ENCODE peak calls at places on chromosome 5, in five cellular contexts. One of them, this sample, is unnamed.

GRCh38 chr5:156330141-156330870 is 3.3 kb downstream of the SGCD start:
- DNase-seq in effector memory CD8-positive, alpha-beta T cell: no peak
- DNase-seq in stimulated activated CD8-positive, alpha-beta memory T cell treated with anti-CD3 and anti-CD28 coated beads, Interleukin-7, amount 100 ng/mL, for 1 hour: no peak
- DNase-seq in SJCRH30: no peak
- DNase-seq in D721Med: no peak
- DNase-seq in this sample: no peak

GRCh38 chr5:36238896-36239295 is 2.8 kb downstream of the NADK2 start:
- DNase-seq in SJCRH30: no peak
- DNase-seq in stimulated activated CD8-positive, alpha-beta memory T cell treated with anti-CD3 and anti-CD28 coated beads, Interleukin-7, amount 100 ng/mL, for 1 hour: no peak
- DNase-seq in D721Med: no peak
- DNase-seq in effector memory CD8-positive, alpha-beta T cell: no peak
- DNase-seq in this sample: no peak

GRCh38 chr5:164002653-164003052 is 497.2 kb downstream of the MAT2B start:
- DNase-seq in D721Med: no peak
- DNase-seq in SJCRH30: no peak
- DNase-seq in effector memory CD8-positive, alpha-beta T cell: no peak
- DNase-seq in stimulated activated CD8-positive, alpha-beta memory T cell treated with anti-CD3 and anti-CD28 coated beads, Interleukin-7, amount 100 ng/mL, for 1 hour: no peak
- DNase-seq in this sample: no peak

GRCh38 chr5:172999351-172999973 is 15.9 kb downstream of the ATP6V0E1 start:
- DNase-seq in stimulated activated CD8-positive, alpha-beta memory T cell treated with anti-CD3 and anti-CD28 coated beads, Interleukin-7, amount 100 ng/mL, for 1 hour: no peak
- DNase-seq in effector memory CD8-positive, alpha-beta T cell: no peak
- DNase-seq in SJCRH30: no peak
- DNase-seq in D721Med: no peak
- DNase-seq in this sample: no peak

GRCh38 chr5:79793304-79793703 is 103.7 kb downstream of the CMYA5 start:
- DNase-seq in D721Med: no peak
- DNase-seq in SJCRH30: no peak
- DNase-seq in stimulated activated CD8-positive, alpha-beta memory T cell treated with anti-CD3 and anti-CD28 coated beads, Interleukin-7, amount 100 ng/mL, for 1 hour: no peak
- DNase-seq in effector memory CD8-positive, alpha-beta T cell: no peak
- DNase-seq in this sample: no peak

GRCh38 chr5:14872070-14872989 is 752 bp upstream of the ANKH start:
- DNase-seq in effector memory CD8-positive, alpha-beta T cell: peak
- DNase-seq in D721Med: no peak
- DNase-seq in SJCRH30: peak
- DNase-seq in stimulated activated CD8-positive, alpha-beta memory T cell treated with anti-CD3 and anti-CD28 coated beads, Interleukin-7, amount 100 ng/mL, for 1 hour: no peak
- DNase-seq in this sample: peak

GRCh38 chr5:1310118-1310517 is 15.2 kb upstream of the TERT start:
- DNase-seq in stimulated activated CD8-positive, alpha-beta memory T cell treated with anti-CD3 and anti-CD28 coated beads, Interleukin-7, amount 100 ng/mL, for 1 hour: no peak
- DNase-seq in SJCRH30: no peak
- DNase-seq in effector memory CD8-positive, alpha-beta T cell: no peak
- DNase-seq in D721Med: no peak
- DNase-seq in this sample: no peak

GRCh38 chr5:168366124-168366523 is 74.7 kb downstream of the WWC1 start:
- DNase-seq in effector memory CD8-positive, alpha-beta T cell: no peak
- DNase-seq in SJCRH30: no peak
- DNase-seq in stimulated activated CD8-positive, alpha-beta memory T cell treated with anti-CD3 and anti-CD28 coated beads, Interleukin-7, amount 100 ng/mL, for 1 hour: no peak
- DNase-seq in D721Med: no peak
- DNase-seq in this sample: no peak

GRCh38 chr5:173327084-173327947 is 898 bp downstream of the STC2 start:
- DNase-seq in SJCRH30: peak
- DNase-seq in D721Med: no peak
- DNase-seq in stimulated activated CD8-positive, alpha-beta memory T cell treated with anti-CD3 and anti-CD28 coated beads, Interleukin-7, amount 100 ng/mL, for 1 hour: no peak
- DNase-seq in effector memory CD8-positive, alpha-beta T cell: no peak
- DNase-seq in this sample: no peak

GRCh38 chr5:72328172-72328571 is 8.0 kb downstream of the PTCD2 start:
- DNase-seq in D721Med: no peak
- DNase-seq in effector memory CD8-positive, alpha-beta T cell: no peak
- DNase-seq in stimulated activated CD8-positive, alpha-beta memory T cell treated with anti-CD3 and anti-CD28 coated beads, Interleukin-7, amount 100 ng/mL, for 1 hour: no peak
- DNase-seq in SJCRH30: no peak
- DNase-seq in this sample: no peak

GRCh38 chr5:139655727-139656271 is 7.7 kb downstream of the CXXC5 start:
- DNase-seq in D721Med: no peak
- DNase-seq in SJCRH30: peak
- DNase-seq in stimulated activated CD8-positive, alpha-beta memory T cell treated with anti-CD3 and anti-CD28 coated beads, Interleukin-7, amount 100 ng/mL, for 1 hour: no peak
- DNase-seq in effector memory CD8-positive, alpha-beta T cell: no peak
- DNase-seq in this sample: no peak

GRCh38 chr5:144042157-144042556 is 128.3 kb downstream of the YIPF5 start:
- DNase-seq in effector memory CD8-positive, alpha-beta T cell: no peak
- DNase-seq in D721Med: no peak
- DNase-seq in SJCRH30: no peak
- DNase-seq in stimulated activated CD8-positive, alpha-beta memory T cell treated with anti-CD3 and anti-CD28 coated beads, Interleukin-7, amount 100 ng/mL, for 1 hour: no peak
- DNase-seq in this sample: no peak

GRCh38 chr5:135230326-135230925 is 168.6 kb downstream of the MACROH2A1 start:
- DNase-seq in SJCRH30: no peak
- DNase-seq in effector memory CD8-positive, alpha-beta T cell: no peak
- DNase-seq in D721Med: no peak
- DNase-seq in stimulated activated CD8-positive, alpha-beta memory T cell treated with anti-CD3 and anti-CD28 coated beads, Interleukin-7, amount 100 ng/mL, for 1 hour: no peak
- DNase-seq in this sample: no peak

GRCh38 chr5:178392998-178393397 is 160.4 kb upstream of the PHYKPL start:
- DNase-seq in stimulated activated CD8-positive, alpha-beta memory T cell treated with anti-CD3 and anti-CD28 coated beads, Interleukin-7, amount 100 ng/mL, for 1 hour: no peak
- DNase-seq in SJCRH30: no peak
- DNase-seq in effector memory CD8-positive, alpha-beta T cell: no peak
- DNase-seq in D721Med: no peak
- DNase-seq in this sample: no peak

GRCh38 chr5:124995451-124995850 is 249.0 kb upstream of the ZNF608 start:
- DNase-seq in SJCRH30: no peak
- DNase-seq in stimulated activated CD8-positive, alpha-beta memory T cell treated with anti-CD3 and anti-CD28 coated beads, Interleukin-7, amount 100 ng/mL, for 1 hour: no peak
- DNase-seq in D721Med: no peak
- DNase-seq in effector memory CD8-positive, alpha-beta T cell: no peak
- DNase-seq in this sample: no peak

GRCh38 chr5:179128976-179129375 is 68.8 kb downstream of the ZNF354C start:
- DNase-seq in stimulated activated CD8-positive, alpha-beta memory T cell treated with anti-CD3 and anti-CD28 coated beads, Interleukin-7, amount 100 ng/mL, for 1 hour: no peak
- DNase-seq in D721Med: no peak
- DNase-seq in SJCRH30: no peak
- DNase-seq in effector memory CD8-positive, alpha-beta T cell: no peak
- DNase-seq in this sample: no peak

GRCh38 chr5:132675936-132676689 is 2.3 kb downstream of the IL4 start:
- DNase-seq in SJCRH30: no peak
- DNase-seq in effector memory CD8-positive, alpha-beta T cell: no peak
- DNase-seq in stimulated activated CD8-positive, alpha-beta memory T cell treated with anti-CD3 and anti-CD28 coated beads, Interleukin-7, amount 100 ng/mL, for 1 hour: no peak
- DNase-seq in D721Med: no peak
- DNase-seq in this sample: no peak

GRCh38 chr5:29845206-29845605 is 1348.3 kb upstream of the CDH6 start:
- DNase-seq in effector memory CD8-positive, alpha-beta T cell: no peak
- DNase-seq in stimulated activated CD8-positive, alpha-beta memory T cell treated with anti-CD3 and anti-CD28 coated beads, Interleukin-7, amount 100 ng/mL, for 1 hour: no peak
- DNase-seq in D721Med: no peak
- DNase-seq in SJCRH30: no peak
- DNase-seq in this sample: no peak

GRCh38 chr5:72125931-72126620 is 18.8 kb downstream of the MAP1B start:
- DNase-seq in SJCRH30: peak
- DNase-seq in stimulated activated CD8-positive, alpha-beta memory T cell treated with anti-CD3 and anti-CD28 coated beads, Interleukin-7, amount 100 ng/mL, for 1 hour: no peak
- DNase-seq in effector memory CD8-positive, alpha-beta T cell: no peak
- DNase-seq in D721Med: no peak
- DNase-seq in this sample: no peak

GRCh38 chr5:151553130-151553670 is 37.9 kb downstream of the FAT2 start:
- DNase-seq in stimulated activated CD8-positive, alpha-beta memory T cell treated with anti-CD3 and anti-CD28 coated beads, Interleukin-7, amount 100 ng/mL, for 1 hour: no peak
- DNase-seq in D721Med: no peak
- DNase-seq in effector memory CD8-positive, alpha-beta T cell: no peak
- DNase-seq in SJCRH30: no peak
- DNase-seq in this sample: no peak

GRCh38 chr5:88746438-88746882 is 136.5 kb downstream of the MEF2C start:
- DNase-seq in effector memory CD8-positive, alpha-beta T cell: no peak
- DNase-seq in SJCRH30: peak
- DNase-seq in stimulated activated CD8-positive, alpha-beta memory T cell treated with anti-CD3 and anti-CD28 coated beads, Interleukin-7, amount 100 ng/mL, for 1 hour: no peak
- DNase-seq in D721Med: no peak
- DNase-seq in this sample: no peak

GRCh38 chr5:586751-587285 is 25.3 kb upstream of the CEP72 start:
- DNase-seq in D721Med: no peak
- DNase-seq in stimulated activated CD8-positive, alpha-beta memory T cell treated with anti-CD3 and anti-CD28 coated beads, Interleukin-7, amount 100 ng/mL, for 1 hour: no peak
- DNase-seq in SJCRH30: no peak
- DNase-seq in effector memory CD8-positive, alpha-beta T cell: no peak
- DNase-seq in this sample: no peak

GRCh38 chr5:74762599-74762998 is 4.3 kb downstream of the GFM2 start:
- DNase-seq in D721Med: no peak
- DNase-seq in effector memory CD8-positive, alpha-beta T cell: no peak
- DNase-seq in SJCRH30: peak
- DNase-seq in stimulated activated CD8-positive, alpha-beta memory T cell treated with anti-CD3 and anti-CD28 coated beads, Interleukin-7, amount 100 ng/mL, for 1 hour: no peak
- DNase-seq in this sample: no peak

GRCh38 chr5:154653418-154653763 is 101.8 kb upstream of the LARP1 start:
- DNase-seq in effector memory CD8-positive, alpha-beta T cell: no peak
- DNase-seq in stimulated activated CD8-positive, alpha-beta memory T cell treated with anti-CD3 and anti-CD28 coated beads, Interleukin-7, amount 100 ng/mL, for 1 hour: no peak
- DNase-seq in D721Med: no peak
- DNase-seq in SJCRH30: no peak
- DNase-seq in this sample: no peak

GRCh38 chr5:106699198-106699597 is 971.5 kb downstream of the EFNA5 start:
- DNase-seq in effector memory CD8-positive, alpha-beta T cell: no peak
- DNase-seq in SJCRH30: peak
- DNase-seq in D721Med: no peak
- DNase-seq in stimulated activated CD8-positive, alpha-beta memory T cell treated with anti-CD3 and anti-CD28 coated beads, Interleukin-7, amount 100 ng/mL, for 1 hour: no peak
- DNase-seq in this sample: no peak

GRCh38 chr5:148540636-148541035 is 113.7 kb downstream of the HTR4 start:
- DNase-seq in SJCRH30: no peak
- DNase-seq in stimulated activated CD8-positive, alpha-beta memory T cell treated with anti-CD3 and anti-CD28 coated beads, Interleukin-7, amount 100 ng/mL, for 1 hour: no peak
- DNase-seq in D721Med: no peak
- DNase-seq in effector memory CD8-positive, alpha-beta T cell: no peak
- DNase-seq in this sample: no peak

GRCh38 chr5:130116431-130116830 is 212.2 kb downstream of the CHSY3 start:
- DNase-seq in D721Med: no peak
- DNase-seq in effector memory CD8-positive, alpha-beta T cell: no peak
- DNase-seq in SJCRH30: no peak
- DNase-seq in stimulated activated CD8-positive, alpha-beta memory T cell treated with anti-CD3 and anti-CD28 coated beads, Interleukin-7, amount 100 ng/mL, for 1 hour: no peak
- DNase-seq in this sample: no peak

GRCh38 chr5:34474573-34475021 is 181.5 kb upstream of the RAI14 start:
- DNase-seq in stimulated activated CD8-positive, alpha-beta memory T cell treated with anti-CD3 and anti-CD28 coated beads, Interleukin-7, amount 100 ng/mL, for 1 hour: no peak
- DNase-seq in SJCRH30: no peak
- DNase-seq in D721Med: no peak
- DNase-seq in effector memory CD8-positive, alpha-beta T cell: no peak
- DNase-seq in this sample: peak

GRCh38 chr5:5886812-5887486 is 464.5 kb downstream of the ICE1 start:
- DNase-seq in effector memory CD8-positive, alpha-beta T cell: no peak
- DNase-seq in stimulated activated CD8-positive, alpha-beta memory T cell treated with anti-CD3 and anti-CD28 coated beads, Interleukin-7, amount 100 ng/mL, for 1 hour: no peak
- DNase-seq in D721Med: peak
- DNase-seq in SJCRH30: no peak
- DNase-seq in this sample: no peak

GRCh38 chr5:144812770-144813169 is 642.1 kb downstream of the KCTD16 start:
- DNase-seq in stimulated activated CD8-positive, alpha-beta memory T cell treated with anti-CD3 and anti-CD28 coated beads, Interleukin-7, amount 100 ng/mL, for 1 hour: no peak
- DNase-seq in SJCRH30: no peak
- DNase-seq in D721Med: no peak
- DNase-seq in effector memory CD8-positive, alpha-beta T cell: no peak
- DNase-seq in this sample: no peak

GRCh38 chr5:64700765-64701164 is 10.5 kb downstream of the SHISAL2B start:
- DNase-seq in D721Med: no peak
- DNase-seq in stimulated activated CD8-positive, alpha-beta memory T cell treated with anti-CD3 and anti-CD28 coated beads, Interleukin-7, amount 100 ng/mL, for 1 hour: no peak
- DNase-seq in effector memory CD8-positive, alpha-beta T cell: no peak
- DNase-seq in SJCRH30: no peak
- DNase-seq in this sample: no peak

GRCh38 chr5:78758169-78758839 is 109.7 kb upstream of the LHFPL2 start:
- DNase-seq in SJCRH30: no peak
- DNase-seq in stimulated activated CD8-positive, alpha-beta memory T cell treated with anti-CD3 and anti-CD28 coated beads, Interleukin-7, amount 100 ng/mL, for 1 hour: no peak
- DNase-seq in D721Med: no peak
- DNase-seq in effector memory CD8-positive, alpha-beta T cell: no peak
- DNase-seq in this sample: no peak

This sample was measured in NCI-H2227 treated with DMSO at 0.1 percent for 48 hours.